ENCODE peak calls at places on chromosome 10, in four cellular contexts. One of them, this sample, is unnamed.

GRCh38 chr10:94630017-94630688 is 53.4 kb upstream of the CYP2C18 start:
- DNase-seq in fibroblast of mammary gland: peak
- DNase-seq in hepatocyte: peak
- DNase-seq in bronchial epithelial cell: peak
- DNase-seq in this sample: no peak

GRCh38 chr10:72097448-72098300 is 9.3 kb upstream of the SPOCK2 start:
- DNase-seq in fibroblast of mammary gland: peak
- DNase-seq in hepatocyte: peak
- DNase-seq in bronchial epithelial cell: peak
- DNase-seq in this sample: no peak

GRCh38 chr10:94666391-94667102 is 17.0 kb upstream of the CYP2C18 start:
- DNase-seq in fibroblast of mammary gland: no peak
- DNase-seq in hepatocyte: no peak
- DNase-seq in bronchial epithelial cell: no peak
- DNase-seq in this sample: no peak

GRCh38 chr10:124320778-124321432 is 97.8 kb downstream of the OAT start:
- DNase-seq in fibroblast of mammary gland: no peak
- DNase-seq in hepatocyte: no peak
- DNase-seq in bronchial epithelial cell: no peak
- DNase-seq in this sample: peak

GRCh38 chr10:114471906-114472873 is 67.9 kb upstream of the AFAP1L2 start:
- DNase-seq in fibroblast of mammary gland: no peak
- DNase-seq in hepatocyte: peak
- DNase-seq in bronchial epithelial cell: peak
- DNase-seq in this sample: no peak

GRCh38 chr10:9342865-9343450 is 1288.5 kb downstream of the GATA3 start:
- DNase-seq in fibroblast of mammary gland: peak
- DNase-seq in hepatocyte: peak
- DNase-seq in bronchial epithelial cell: peak
- DNase-seq in this sample: no peak

GRCh38 chr10:32120147-32120546 is 63.9 kb upstream of the KIF5B start:
- DNase-seq in fibroblast of mammary gland: no peak
- DNase-seq in hepatocyte: no peak
- DNase-seq in bronchial epithelial cell: no peak
- DNase-seq in this sample: no peak

GRCh38 chr10:21020545-21020944 is 123.4 kb upstream of the NEBL start:
- DNase-seq in fibroblast of mammary gland: peak
- DNase-seq in hepatocyte: peak
- DNase-seq in bronchial epithelial cell: no peak
- DNase-seq in this sample: no peak

GRCh38 chr10:17673517-17674051 is 29.6 kb downstream of the STAM start:
- DNase-seq in fibroblast of mammary gland: peak
- DNase-seq in hepatocyte: peak
- DNase-seq in bronchial epithelial cell: peak
- DNase-seq in this sample: no peak

GRCh38 chr10:98088186-98088971 is 46.1 kb upstream of the R3HCC1L start:
- DNase-seq in fibroblast of mammary gland: peak
- DNase-seq in hepatocyte: no peak
- DNase-seq in bronchial epithelial cell: no peak
- DNase-seq in this sample: no peak

GRCh38 chr10:132814469-132814856 is 28.5 kb upstream of the NKX6-2 start:
- DNase-seq in fibroblast of mammary gland: no peak
- DNase-seq in hepatocyte: no peak
- DNase-seq in bronchial epithelial cell: no peak
- DNase-seq in this sample: no peak

GRCh38 chr10:44347609-44348400 is 37.1 kb downstream of the CXCL12 start:
- DNase-seq in fibroblast of mammary gland: no peak
- DNase-seq in hepatocyte: no peak
- DNase-seq in bronchial epithelial cell: no peak
- DNase-seq in this sample: no peak

GRCh38 chr10:32139223-32140073 is 83.2 kb upstream of the KIF5B start:
- DNase-seq in fibroblast of mammary gland: peak
- DNase-seq in hepatocyte: peak
- DNase-seq in bronchial epithelial cell: peak
- DNase-seq in this sample: no peak

GRCh38 chr10:63636812-63637211 is 115.6 kb downstream of the REEP3 start:
- DNase-seq in fibroblast of mammary gland: no peak
- DNase-seq in hepatocyte: no peak
- DNase-seq in bronchial epithelial cell: no peak
- DNase-seq in this sample: no peak

GRCh38 chr10:97494151-97494550 is 4.1 kb downstream of the MMS19 start:
- DNase-seq in fibroblast of mammary gland: peak
- DNase-seq in hepatocyte: no peak
- DNase-seq in bronchial epithelial cell: no peak
- DNase-seq in this sample: no peak

GRCh38 chr10:113297226-113297625 is 255.6 kb upstream of the HABP2 start:
- DNase-seq in fibroblast of mammary gland: no peak
- DNase-seq in hepatocyte: no peak
- DNase-seq in bronchial epithelial cell: no peak
- DNase-seq in this sample: no peak

GRCh38 chr10:6928531-6929080 is 348.5 kb upstream of the PRKCQ start:
- DNase-seq in fibroblast of mammary gland: no peak
- DNase-seq in hepatocyte: no peak
- DNase-seq in bronchial epithelial cell: no peak
- DNase-seq in this sample: no peak

GRCh38 chr10:127496045-127496444 is 53.1 kb upstream of the NPS start:
- DNase-seq in fibroblast of mammary gland: no peak
- DNase-seq in hepatocyte: no peak
- DNase-seq in bronchial epithelial cell: no peak
- DNase-seq in this sample: no peak

GRCh38 chr10:67837519-67838314 is at the start of gene DNAJC12:
- DNase-seq in fibroblast of mammary gland: peak
- DNase-seq in hepatocyte: peak
- DNase-seq in bronchial epithelial cell: no peak
- DNase-seq in this sample: no peak

GRCh38 chr10:52950578-52950977 is 178.0 kb upstream of the MBL2 start:
- DNase-seq in fibroblast of mammary gland: no peak
- DNase-seq in hepatocyte: no peak
- DNase-seq in bronchial epithelial cell: no peak
- DNase-seq in this sample: no peak

GRCh38 chr10:63633677-63634487 is 112.7 kb downstream of the REEP3 start:
- DNase-seq in fibroblast of mammary gland: peak
- DNase-seq in hepatocyte: no peak
- DNase-seq in bronchial epithelial cell: peak
- DNase-seq in this sample: no peak

GRCh38 chr10:9869777-9870176 is 1147.9 kb upstream of the CELF2 start:
- DNase-seq in fibroblast of mammary gland: no peak
- DNase-seq in hepatocyte: no peak
- DNase-seq in bronchial epithelial cell: no peak
- DNase-seq in this sample: no peak

GRCh38 chr10:8187171-8187666 is 132.7 kb downstream of the GATA3 start:
- DNase-seq in fibroblast of mammary gland: no peak
- DNase-seq in hepatocyte: no peak
- DNase-seq in bronchial epithelial cell: no peak
- DNase-seq in this sample: no peak

GRCh38 chr10:97543025-97543546 is 29.5 kb upstream of the ANKRD2 start:
- DNase-seq in fibroblast of mammary gland: peak
- DNase-seq in hepatocyte: peak
- DNase-seq in bronchial epithelial cell: peak
- DNase-seq in this sample: no peak

GRCh38 chr10:46551701-46552525 is 4.5 kb downstream of the GPRIN2 start:
- DNase-seq in fibroblast of mammary gland: no peak
- DNase-seq in hepatocyte: no peak
- DNase-seq in bronchial epithelial cell: no peak
- DNase-seq in this sample: peak

GRCh38 chr10:15672469-15672868 is 47.3 kb downstream of the ITGA8 start:
- DNase-seq in fibroblast of mammary gland: no peak
- DNase-seq in hepatocyte: no peak
- DNase-seq in bronchial epithelial cell: no peak
- DNase-seq in this sample: no peak

GRCh38 chr10:106136175-106136574 is 1028.3 kb downstream of the SORCS1 start:
- DNase-seq in fibroblast of mammary gland: no peak
- DNase-seq in hepatocyte: no peak
- DNase-seq in bronchial epithelial cell: peak
- DNase-seq in this sample: no peak

GRCh38 chr10:119659951-119660350 is 8.8 kb downstream of the BAG3 start:
- DNase-seq in fibroblast of mammary gland: no peak
- DNase-seq in hepatocyte: peak
- DNase-seq in bronchial epithelial cell: no peak
- DNase-seq in this sample: no peak

GRCh38 chr10:61981460-61981859 is 80.0 kb downstream of the ARID5B start:
- DNase-seq in fibroblast of mammary gland: no peak
- DNase-seq in hepatocyte: peak
- DNase-seq in bronchial epithelial cell: peak
- DNase-seq in this sample: no peak

GRCh38 chr10:127787873-127788272 is 50.9 kb downstream of the FOXI2 start:
- DNase-seq in fibroblast of mammary gland: no peak
- DNase-seq in hepatocyte: no peak
- DNase-seq in bronchial epithelial cell: no peak
- DNase-seq in this sample: no peak

GRCh38 chr10:132592790-132593788 is 55.5 kb downstream of the INPP5A start:
- DNase-seq in fibroblast of mammary gland: no peak
- DNase-seq in hepatocyte: no peak
- DNase-seq in bronchial epithelial cell: no peak
- DNase-seq in this sample: no peak

GRCh38 chr10:114042895-114043531 is 653 bp upstream of the ADRB1 start:
- DNase-seq in fibroblast of mammary gland: no peak
- DNase-seq in hepatocyte: peak
- DNase-seq in bronchial epithelial cell: peak
- DNase-seq in this sample: no peak

GRCh38 chr10:133456041-133456951 is 2.6 kb downstream of the SCART1 start:
- DNase-seq in fibroblast of mammary gland: no peak
- DNase-seq in hepatocyte: no peak
- DNase-seq in bronchial epithelial cell: no peak
- DNase-seq in this sample: peak

GRCh38 chr10:71842424-71842823 is 8.6 kb downstream of the PSAP start:
- DNase-seq in fibroblast of mammary gland: no peak
- DNase-seq in hepatocyte: no peak
- DNase-seq in bronchial epithelial cell: no peak
- DNase-seq in this sample: no peak

GRCh38 chr10:11810313-11810766 is 12.8 kb upstream of the PROSER2 start:
- DNase-seq in fibroblast of mammary gland: no peak
- DNase-seq in hepatocyte: no peak
- DNase-seq in bronchial epithelial cell: peak
- DNase-seq in this sample: no peak
- TF ChIP-seq CTCF in fibroblast of mammary gland: no peak
- TF ChIP-seq CTCF in hepatocyte: no peak
- TF ChIP-seq CTCF in bronchial epithelial cell: no peak
- TF ChIP-seq CTCF in this sample: no peak

GRCh38 chr10:90149563-90149962 is 448.2 kb downstream of the KIF20B start:
- DNase-seq in fibroblast of mammary gland: no peak
- DNase-seq in hepatocyte: no peak
- DNase-seq in bronchial epithelial cell: no peak
- DNase-seq in this sample: no peak

GRCh38 chr10:90148121-90148855 is 446.9 kb downstream of the KIF20B start:
- DNase-seq in fibroblast of mammary gland: peak
- DNase-seq in hepatocyte: peak
- DNase-seq in bronchial epithelial cell: peak
- DNase-seq in this sample: no peak
- TF ChIP-seq CTCF in fibroblast of mammary gland: peak
- TF ChIP-seq CTCF in hepatocyte: peak
- TF ChIP-seq CTCF in bronchial epithelial cell: peak
- TF ChIP-seq CTCF in this sample: peak

GRCh38 chr10:93039110-93039509 is 21.5 kb upstream of the CYP26C1 start:
- DNase-seq in fibroblast of mammary gland: peak
- DNase-seq in hepatocyte: no peak
- DNase-seq in bronchial epithelial cell: no peak
- DNase-seq in this sample: no peak

GRCh38 chr10:93034426-93034825 is 26.2 kb upstream of the CYP26C1 start:
- DNase-seq in fibroblast of mammary gland: no peak
- DNase-seq in hepatocyte: no peak
- DNase-seq in bronchial epithelial cell: no peak
- DNase-seq in this sample: no peak

GRCh38 chr10:93039721-93040120 is 20.9 kb upstream of the CYP26C1 start:
- DNase-seq in fibroblast of mammary gland: peak
- DNase-seq in hepatocyte: peak
- DNase-seq in bronchial epithelial cell: peak
- DNase-seq in this sample: no peak
- TF ChIP-seq CTCF in fibroblast of mammary gland: peak
- TF ChIP-seq CTCF in hepatocyte: peak
- TF ChIP-seq CTCF in bronchial epithelial cell: peak
- TF ChIP-seq CTCF in this sample: peak

DNA sequence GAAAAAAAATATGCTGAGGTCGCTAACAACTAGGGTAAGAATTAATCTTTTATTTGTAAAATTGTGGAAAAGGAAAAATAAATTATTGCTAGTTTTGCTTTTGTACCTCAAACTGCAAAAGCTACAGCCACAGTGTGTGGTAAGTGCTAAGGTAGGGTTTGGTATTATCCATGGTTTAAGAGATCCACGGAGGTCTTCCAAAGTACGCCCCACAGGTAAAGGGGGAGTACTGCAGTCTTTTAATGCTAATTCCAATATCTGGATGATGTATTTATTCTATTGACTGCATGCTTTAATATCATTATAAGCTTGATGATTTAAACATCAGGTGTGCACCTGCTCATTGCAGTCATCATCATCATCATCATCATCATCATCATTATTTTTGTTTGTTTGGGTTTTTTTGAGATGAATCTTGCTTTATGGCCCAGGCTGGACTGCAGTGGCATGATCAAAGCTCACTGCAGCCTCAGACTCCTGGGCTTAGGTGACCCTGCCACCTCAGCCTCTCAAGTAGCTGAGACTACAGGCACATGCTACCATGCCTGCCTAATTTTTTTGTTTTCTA is 38.4 kb upstream of the BMS1 start:
- DNase-seq in fibroblast of mammary gland: no peak
- DNase-seq in hepatocyte: no peak
- DNase-seq in bronchial epithelial cell: no peak
- DNase-seq in this sample: no peak
- TF ChIP-seq CTCF in fibroblast of mammary gland: no peak
- TF ChIP-seq CTCF in hepatocyte: no peak
- TF ChIP-seq CTCF in bronchial epithelial cell: no peak
- TF ChIP-seq CTCF in this sample: peak

DNA sequence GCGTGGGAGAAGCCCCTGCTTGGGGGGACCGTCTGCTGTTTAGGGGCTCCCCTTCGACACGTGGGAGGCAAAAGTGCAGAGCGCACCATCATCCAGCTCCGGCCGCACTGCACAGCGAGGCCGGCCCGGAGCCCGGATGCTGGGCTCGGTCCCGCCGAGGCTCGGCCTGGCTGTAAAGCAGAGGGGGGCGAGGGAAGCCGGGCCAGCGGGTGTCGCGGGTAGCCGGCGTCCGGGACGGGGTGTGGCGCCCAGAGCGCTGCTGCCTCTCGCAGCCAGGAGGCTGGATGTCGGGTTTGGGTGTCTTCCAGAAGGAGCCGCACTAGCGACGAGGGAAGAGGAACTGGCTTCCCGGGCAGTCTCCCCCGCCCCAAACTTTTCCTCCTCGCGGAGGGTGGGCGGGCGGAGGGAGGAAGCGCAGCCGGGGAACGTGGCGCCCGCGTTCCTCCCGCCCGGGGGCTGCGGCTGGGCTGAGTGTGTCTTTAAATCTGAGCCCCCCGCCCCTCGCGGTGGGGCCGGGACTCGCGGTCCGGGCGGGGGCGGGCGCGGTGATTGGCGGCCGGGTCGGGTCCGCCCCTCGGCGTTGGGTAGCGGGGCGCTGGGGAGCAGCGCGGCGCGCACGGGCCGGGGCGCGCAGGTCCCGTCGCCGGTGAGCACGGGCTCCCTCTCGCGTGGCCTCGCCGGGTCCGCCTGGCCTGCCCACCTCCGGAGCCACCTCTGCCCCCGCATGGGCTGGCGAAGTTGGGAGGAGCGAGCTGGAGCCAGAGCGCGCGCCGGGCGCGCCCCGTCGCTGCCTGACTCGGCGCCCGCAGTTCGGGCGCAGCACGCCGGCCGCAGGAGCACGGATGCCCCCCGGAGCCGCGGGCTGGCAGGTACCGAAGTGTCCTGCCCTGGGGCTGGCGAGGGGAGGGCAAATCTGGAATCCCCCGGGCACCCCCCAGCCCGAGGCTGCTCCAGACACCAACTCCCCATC is at the start of gene PALD1:
- DNase-seq in fibroblast of mammary gland: peak
- DNase-seq in hepatocyte: peak
- DNase-seq in bronchial epithelial cell: no peak
- DNase-seq in this sample: peak
- TF ChIP-seq CTCF in fibroblast of mammary gland: no peak
- TF ChIP-seq CTCF in hepatocyte: no peak
- TF ChIP-seq CTCF in bronchial epithelial cell: peak
- TF ChIP-seq CTCF in this sample: peak

This sample was measured in type B pancreatic cell.